ENCODE peak calls at places on chromosomes 2 and 18, in six cellular contexts. D is hepatocyte, Y is AG10803, Z is IMR-90, I is upper lobe of right lung, T is endothelial cell. K is an unnamed sample.
A peak's percentile ranks its signal among the peaks of the same experiment; 100 is the strongest.

GRCh38 chr18:48119204-48119603 is 188.7 kb upstream of the SMAD2 start:
- DNase-seq in D (no peak), Z (no peak), I (no peak), T (no peak), Y (no peak), K (no peak)

GRCh38 chr2:167331636-167332232 is 443.5 kb downstream of the XIRP2 start:
- DNase-seq in D (peak; percentile 46), Z (no peak), T (peak; percentile 50), Y (no peak), I (no peak), K (no peak)

GRCh38 chr2:162582357-162582798 is 238.4 kb downstream of the GCA start:
- DNase-seq in D (peak; percentile 62), Z (no peak), Y (no peak), T (no peak), I (no peak), K (peak; percentile 90)

GRCh38 chr2:112658820-112659667 is 13.3 kb downstream of the SLC20A1 start:
- DNase-seq in Z (no peak), T (no peak), I (no peak), D (no peak), Y (no peak), K (no peak)

GRCh38 chr2:187084524-187084923 is 235.6 kb upstream of the ZSWIM2 start:
- DNase-seq in D (no peak), I (no peak), T (no peak), Y (no peak), Z (no peak), K (no peak)

GRCh38 chr2:50615296-50615695 is 416.6 kb downstream of the NRXN1 start:
- DNase-seq in Y (no peak), I (no peak), Z (no peak), T (no peak), D (no peak), K (no peak)

GRCh38 chr2:175175320-175175719 is 6.2 kb downstream of the ATP5MC3 start:
- DNase-seq in I (no peak), D (no peak), T (no peak), Y (no peak), Z (no peak), K (no peak)

GRCh38 chr2:12884713-12885282 is 168.1 kb downstream of the TRIB2 start:
- DNase-seq in Y (peak; percentile 92), Z (peak; percentile 54), I (no peak), D (no peak), T (no peak), K (no peak)

GRCh38 chr2:223735659-223736244 is 101.6 kb downstream of the AP1S3 start:
- DNase-seq in Z (peak; percentile 96), I (no peak), Y (peak; percentile 81), D (peak; percentile 26), T (no peak), K (no peak)

GRCh38 chr2:112690853-112691390 is 29.9 kb upstream of the NT5DC4 start:
- DNase-seq in D (peak; percentile 61), Z (peak; percentile 59), I (peak; percentile 91), Y (peak; percentile 48), T (peak; percentile 63), K (peak; percentile 11)

GRCh38 chr18:68445131-68445530 is 269.8 kb downstream of the TMX3 start:
- DNase-seq in Z (no peak), T (no peak), I (no peak), D (no peak), Y (no peak), K (no peak)

GRCh38 chr2:152250421-152251100 is 75.0 kb upstream of the STAM2 start:
- DNase-seq in Y (no peak), I (no peak), Z (no peak), D (no peak), T (no peak), K (no peak)

GRCh38 chr18:63365909-63366269 is 1.1 kb downstream of the KDSR start:
- DNase-seq in Z (peak; percentile 6), I (no peak), Y (peak; percentile 12), D (peak; percentile 10), T (peak; percentile 15), K (no peak)

GRCh38 chr18:44541781-44542180 is 138.9 kb upstream of the SETBP1 start:
- DNase-seq in D (no peak), I (no peak), Y (no peak), T (no peak), Z (no peak), K (peak; percentile 83)

GRCh38 chr2:23683001-23683400 is 243.9 kb downstream of the ATAD2B start:
- DNase-seq in I (no peak), Z (no peak), Y (no peak), T (no peak), D (no peak), K (no peak)

GRCh38 chr2:174325932-174326879 is 8.5 kb upstream of the SP9 start:
- DNase-seq in Z (peak; percentile 28), Y (peak; percentile 54), D (no peak), T (peak; percentile 41), I (no peak), K (no peak)

GRCh38 chr2:45117383-45117782 is 108.1 kb upstream of the SIX2 start:
- DNase-seq in T (no peak), I (no peak), Y (no peak), D (no peak), Z (no peak), K (no peak)

GRCh38 chr18:23888880-23889279 is 125.7 kb upstream of the TTC39C start:
- DNase-seq in Y (no peak), I (no peak), Z (no peak), D (no peak), T (no peak), K (no peak)

GRCh38 chr2:174596994-174597346 is 634 bp downstream of the WIPF1 start:
- DNase-seq in I (no peak), Z (peak; percentile 9), Y (no peak), D (no peak), T (no peak), K (no peak)

GRCh38 chr18:35110554-35111058 is 69.4 kb downstream of the MAPRE2 start:
- DNase-seq in T (no peak), Y (no peak), Z (peak; percentile 26), D (no peak), I (no peak), K (no peak)

GRCh38 chr2:218781691-218782528 is at the start of gene CYP27A1:
- DNase-seq in T (peak; percentile 38), I (peak; percentile 87), Y (peak; percentile 23), Z (no peak), D (peak; percentile 79), K (no peak)

GRCh38 chr2:128422571-128422970 is 103.9 kb upstream of the HS6ST1 start:
- DNase-seq in Y (peak; percentile 99), Z (peak; percentile 88), D (no peak), I (peak; percentile 35), T (no peak), K (no peak)

GRCh38 chr18:5052491-5052890 is 144.6 kb downstream of the AKAIN1 start:
- DNase-seq in T (no peak), D (no peak), Y (no peak), Z (no peak), I (no peak), K (no peak)

GRCh38 chr2:19711470-19712372 is 190.1 kb downstream of the TTC32 start:
- DNase-seq in Z (peak; percentile 98), D (peak; percentile 57), Y (peak; percentile 98), I (no peak), T (peak; percentile 65), K (peak; percentile 26)

GRCh38 chr2:195657634-195658540 is 861 bp downstream of the SLC39A10 start:
- DNase-seq in I (peak; percentile 81), D (peak; percentile 81), Y (peak; percentile 83), T (peak; percentile 46), Z (peak; percentile 87), K (peak; percentile 68)
- TF ChIP-seq CTCF in I (no peak), D (no peak), Y (no peak), T (no peak), Z (no peak), K (no peak)

GRCh38 chr18:9722691-9723090 is 14.6 kb downstream of the RAB31 start:
- DNase-seq in D (peak; percentile 72), T (no peak), Y (peak; percentile 49), I (no peak), Z (no peak), K (peak; percentile 76)
- TF ChIP-seq CTCF in D (peak; percentile 55), T (no peak), Y (no peak), I (peak; percentile 28), Z (no peak), K (peak; percentile 93)

DNA sequence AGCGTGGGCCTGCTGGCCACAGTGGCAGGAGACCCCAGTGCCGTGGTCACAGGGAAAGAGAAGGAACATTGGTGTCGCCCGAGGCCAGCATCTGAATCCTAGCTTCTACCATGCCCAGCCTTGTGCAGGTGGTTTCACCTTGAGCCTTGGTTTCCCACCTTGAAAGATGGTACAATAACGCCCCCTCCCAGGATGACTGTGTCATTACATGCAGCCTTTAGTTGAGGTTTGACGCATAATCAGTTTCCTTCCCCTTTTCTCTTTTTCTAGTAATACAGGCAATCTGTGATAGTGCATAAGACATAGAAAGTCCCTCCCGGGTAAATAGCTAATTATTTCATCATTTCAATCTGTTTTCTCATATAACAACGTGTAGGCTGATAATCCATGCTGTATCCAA is 29.9 kb upstream of the ZNF407 start:
- DNase-seq in Y (no peak), D (no peak), Z (no peak), T (no peak), I (no peak), K (no peak)
- TF ChIP-seq CTCF in Y (no peak), D (no peak), Z (no peak), T (no peak), I (no peak), K (no peak)

GRCh38 chr2:79223539-79223938 is 64.0 kb upstream of the REG3A start:
- DNase-seq in Y (no peak), I (no peak), Z (no peak), T (no peak), D (no peak), K (no peak)

DNA sequence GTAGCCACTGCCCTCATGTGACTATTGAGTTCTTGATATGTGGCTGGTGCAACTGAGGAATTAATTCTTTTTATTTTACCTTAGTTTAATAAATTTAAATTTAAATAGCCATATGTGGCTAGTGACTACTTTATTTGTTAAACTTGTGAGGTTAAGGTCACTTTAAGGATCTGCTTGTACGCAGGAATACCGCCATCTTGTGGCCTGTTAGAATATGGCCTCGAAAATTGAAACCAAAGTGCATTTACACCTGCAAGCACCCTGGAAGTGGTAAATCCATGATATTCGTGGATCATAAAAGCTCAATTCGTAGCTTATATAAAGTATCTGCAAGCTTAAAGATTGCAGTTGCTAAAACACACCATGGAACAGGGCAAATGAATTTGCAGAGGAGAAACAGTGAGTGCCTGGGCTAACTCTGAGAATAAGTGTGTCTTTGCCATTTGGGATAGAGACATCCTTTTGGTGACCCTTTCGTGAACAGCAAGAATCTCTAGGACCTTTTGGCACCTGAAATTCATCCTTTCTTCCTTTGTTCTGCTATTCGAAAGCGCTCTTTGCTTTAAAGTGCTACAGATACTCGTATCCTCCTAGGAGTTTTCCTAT is 59.9 kb upstream of the REG3A start:
- DNase-seq in I (no peak), D (peak; percentile 73), Y (peak; percentile 42), Z (peak; percentile 19), T (peak; percentile 49), K (peak; percentile 63)
- TF ChIP-seq CTCF in I (peak; percentile 69), D (peak; percentile 81), Y (peak; percentile 71), Z (peak; percentile 50), T (peak; percentile 87), K (peak; percentile 74)

GRCh38 chr2:79982445-79982844 is 322.1 kb downstream of the LRRTM1 start:
- DNase-seq in Y (no peak), Z (no peak), T (peak; percentile 67), I (peak; percentile 58), D (peak; percentile 21), K (no peak)
- TF ChIP-seq CTCF in Y (peak; percentile 45), Z (peak; percentile 29), T (peak; percentile 66), I (peak; percentile 23), D (peak; percentile 49), K (peak; percentile 46)

GRCh38 chr18:64409511-64409910 is 260.6 kb upstream of the LINC00305 start:
- DNase-seq in I (no peak), Z (no peak), Y (no peak), D (peak; percentile 56), T (peak; percentile 25), K (no peak)
- TF ChIP-seq CTCF in I (peak; percentile 51), Z (no peak), Y (peak; percentile 29), D (peak; percentile 51), T (peak; percentile 62), K (peak; percentile 20)

K was measured in LNCaP clone FGC.